ENCODE peak calls at places on chromosomes 4 and X, in seven cellular contexts. B, Z, C, A, S, Y and K are unnamed samples.
A peak's percentile ranks its signal among the peaks of the same experiment; 100 is the strongest.

GRCh38 chr4:80452768-80453167 is 117.2 kb downstream of the CFAP299 start:
- DNase-seq in B (no peak), Z (peak; percentile 74), C (no peak), A (peak; percentile 8), S (no peak), Y (no peak), K (no peak)

GRCh38 chr4:70559924-70560323 is 32.1 kb upstream of the AMBN start:
- DNase-seq in B (no peak), Z (no peak), C (no peak), A (no peak), S (no peak), Y (no peak), K (no peak)

GRCh38 chr4:917466-917865 is 14.7 kb downstream of the GAK start:
- DNase-seq in B (no peak), Z (no peak), C (no peak), A (no peak), S (no peak), Y (no peak), K (no peak)

GRCh38 chr4:7016512-7016911 is 26.7 kb upstream of the TADA2B start:
- DNase-seq in B (no peak), Z (no peak), C (no peak), A (no peak), S (no peak), Y (no peak), K (no peak)

GRCh38 chrX:27598312-27598711 is 8.2 kb downstream of the DCAF8L2 start:
- DNase-seq in B (no peak), Z (no peak), C (no peak), A (no peak), S (peak; percentile 11), Y (peak; percentile 67), K (peak; percentile 3)

GRCh38 chr4:136156947-136157346 is 1375.3 kb downstream of the PCDH18 start:
- DNase-seq in B (no peak), Z (no peak), C (no peak), A (no peak), S (no peak), Y (no peak), K (no peak)

GRCh38 chr4:137310156-137310555 is 222.1 kb downstream of the PCDH18 start:
- DNase-seq in B (no peak), Z (no peak), C (no peak), A (peak; percentile 41), S (no peak), Y (no peak), K (no peak)

GRCh38 chrX:48632207-48632606 is 34.9 kb downstream of the WDR13 start:
- DNase-seq in B (no peak), Z (no peak), C (no peak), A (no peak), S (no peak), Y (no peak), K (no peak)

GRCh38 chrX:22135994-22136684 is 104.0 kb downstream of the PHEX start:
- DNase-seq in B (no peak), Z (peak; percentile 83), C (peak; percentile 23), A (peak; percentile 67), S (no peak), Y (no peak), K (peak; percentile 30)

GRCh38 chr4:85682391-85682790 is 207.4 kb downstream of the ARHGAP24 start:
- DNase-seq in B (no peak), Z (no peak), C (no peak), A (no peak), S (no peak), Y (no peak), K (no peak)

GRCh38 chr4:94642561-94642866 is 115.2 kb upstream of the BMPR1B start:
- DNase-seq in B (no peak), Z (no peak), C (no peak), A (peak; percentile 65), S (no peak), Y (no peak), K (no peak)

GRCh38 chr4:169437299-169438047 is 166.7 kb upstream of the SH3RF1 start:
- DNase-seq in B (no peak), Z (no peak), C (no peak), A (no peak), S (no peak), Y (no peak), K (no peak)

GRCh38 chr4:101068115-101068514 is 279.2 kb downstream of the PPP3CA start:
- DNase-seq in B (no peak), Z (no peak), C (no peak), A (no peak), S (no peak), Y (no peak), K (no peak)

DNA sequence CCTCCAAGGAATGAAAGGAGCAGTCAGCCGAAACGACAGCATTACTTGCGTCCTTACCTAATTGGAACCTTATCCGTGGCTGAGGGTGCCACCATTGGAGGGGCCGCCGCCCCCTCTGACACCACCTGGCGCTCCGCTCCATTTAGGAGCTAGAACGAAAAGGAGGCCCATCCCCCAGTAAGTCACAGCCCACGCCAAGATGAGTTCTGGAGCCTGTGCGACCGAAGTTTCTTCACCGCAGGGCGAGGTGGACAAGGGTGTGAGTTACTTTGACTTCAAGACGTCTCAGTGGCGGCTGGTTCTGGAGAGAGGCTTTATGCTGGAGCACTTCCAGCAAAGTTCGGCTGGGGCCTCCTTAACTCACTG is 729 bp upstream of the IRF2 start:
- DNase-seq in B (no peak), Z (peak; percentile 34), C (peak; percentile 18), A (peak; percentile 62), S (peak; percentile 42), Y (peak; percentile 42), K (peak; percentile 11)
- TF ChIP-seq CTCF in B (no peak), Z (no peak), C (no peak), A (no peak), S (no peak), Y (no peak), K (no peak)

GRCh38 chr4:65839288-65839919 is 169.1 kb upstream of the EPHA5 start:
- DNase-seq in B (no peak), Z (no peak), C (no peak), A (no peak), S (no peak), Y (no peak), K (no peak)
- TF ChIP-seq CTCF in B (no peak), Z (no peak), C (no peak), A (no peak), S (no peak), Y (no peak), K (no peak)

GRCh38 chrX:30489323-30489722 is 88.2 kb downstream of the TASL start:
- DNase-seq in B (no peak), Z (peak; percentile 39), C (no peak), A (no peak), S (no peak), Y (peak; percentile 7), K (no peak)

GRCh38 chrX:30495468-30495867 is 82.1 kb downstream of the TASL start:
- DNase-seq in B (no peak), Z (no peak), C (no peak), A (no peak), S (no peak), Y (no peak), K (no peak)

GRCh38 chrX:30488092-30488491 is 89.5 kb downstream of the TASL start:
- DNase-seq in B (no peak), Z (peak; percentile 43), C (no peak), A (peak; percentile 11), S (no peak), Y (no peak), K (no peak)

GRCh38 chrX:30493348-30493747 is 84.2 kb downstream of the TASL start:
- DNase-seq in B (no peak), Z (no peak), C (no peak), A (no peak), S (no peak), Y (no peak), K (no peak)
- TF ChIP-seq CTCF in B (peak; percentile 19), Z (no peak), C (no peak), A (no peak), S (no peak), Y (no peak), K (no peak)

DNA sequence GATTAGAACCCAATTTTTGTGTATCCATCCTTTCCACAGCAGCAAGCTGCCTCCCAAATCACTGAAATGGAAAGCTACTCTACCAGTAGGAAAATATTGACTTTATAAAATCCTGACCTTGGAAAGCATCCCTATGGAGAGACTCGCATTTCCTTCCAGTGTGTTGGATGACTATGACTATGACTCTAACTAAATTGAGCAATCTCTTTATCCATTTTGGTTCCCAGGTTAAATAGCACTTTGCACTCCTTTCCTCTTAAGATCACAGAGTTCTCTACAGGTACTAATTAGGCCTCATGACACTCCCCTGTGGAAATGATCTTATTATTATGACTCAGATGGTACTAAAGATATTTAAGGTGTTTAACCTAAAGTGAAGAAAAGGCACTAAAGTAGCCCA is 431.8 kb downstream of the PPARGC1A start:
- DNase-seq in B (no peak), Z (no peak), C (no peak), A (no peak), S (no peak), Y (no peak), K (no peak)
- TF ChIP-seq CTCF in B (no peak), Z (no peak), C (no peak), A (no peak), S (no peak), Y (no peak), K (no peak)

DNA sequence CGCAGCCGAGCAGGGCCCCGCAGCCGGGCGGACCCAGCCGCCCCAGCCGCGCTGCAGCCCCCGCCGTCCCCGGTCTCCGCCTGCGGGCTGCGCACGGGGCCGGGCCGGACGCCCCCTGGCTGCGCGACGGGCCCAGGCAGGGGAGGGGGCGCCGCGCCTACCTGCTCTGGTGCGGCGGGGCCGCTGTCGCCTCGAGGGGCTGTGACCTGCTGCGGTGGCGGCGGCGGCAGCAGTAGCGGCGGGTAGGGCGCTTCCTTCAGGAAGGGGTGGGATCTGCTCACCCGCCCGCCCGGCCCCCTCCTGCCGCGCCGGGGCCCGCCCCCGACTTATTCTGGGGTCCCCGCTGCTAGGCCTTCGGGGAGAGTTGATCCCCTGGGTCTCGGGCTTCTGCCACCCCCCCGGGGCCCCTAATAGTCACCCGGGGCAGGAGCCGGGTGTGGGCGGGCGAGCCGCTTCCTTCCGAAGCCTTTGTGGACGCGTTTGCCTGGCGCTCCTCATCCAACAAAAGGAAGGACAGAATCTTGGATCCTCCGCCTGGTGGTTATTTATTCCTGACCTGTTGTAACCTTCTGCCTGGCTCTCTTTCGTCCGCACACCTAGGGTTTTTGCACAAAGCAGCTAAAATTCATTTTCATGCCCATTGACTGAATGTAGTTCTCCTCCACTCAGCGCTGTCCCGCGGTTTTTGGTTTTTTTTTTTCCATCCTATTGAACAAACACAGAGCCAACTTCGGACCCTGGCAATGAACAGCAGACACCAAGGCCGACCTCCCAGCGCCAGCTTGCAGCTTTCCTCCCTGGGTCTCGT is at the start of gene TMEM150C:
- DNase-seq in B (peak; percentile 62), Z (peak; percentile 5), C (peak; percentile 66), A (peak; percentile 6), S (peak; percentile 43), Y (peak; percentile 69), K (peak; percentile 55)
- TF ChIP-seq CTCF in B (peak; percentile 46), Z (no peak), C (no peak), A (peak; percentile 6), S (peak; percentile 48), Y (no peak), K (no peak)

GRCh38 chr4:20532096-20532495 is 168.2 kb upstream of the PACRGL start:
- DNase-seq in B (no peak), Z (no peak), C (no peak), A (peak; percentile 49), S (no peak), Y (no peak), K (no peak)

GRCh38 chr4:20528508-20528907 is 171.8 kb upstream of the PACRGL start:
- DNase-seq in B (no peak), Z (no peak), C (no peak), A (peak; percentile 47), S (no peak), Y (no peak), K (no peak)

GRCh38 chr4:20532871-20533870 is 167.1 kb upstream of the PACRGL start:
- DNase-seq in B (no peak), Z (peak; percentile 60), C (no peak), A (peak; percentile 86), S (no peak), Y (no peak), K (no peak)

GRCh38 chr4:20529681-20530080 is 170.6 kb upstream of the PACRGL start:
- DNase-seq in B (no peak), Z (no peak), C (no peak), A (no peak), S (no peak), Y (no peak), K (no peak)
- TF ChIP-seq CTCF in B (no peak), Z (no peak), C (no peak), A (no peak), S (no peak), Y (no peak), K (no peak)